ENCODE peak calls at places on chromosome 3, in four cellular contexts. C is GM12878, D is IMR-90, Z is K562. I is an unnamed sample.

GRCh38 chr3:48184299-48184698 is 3.9 kb downstream of the CDC25A start:
- DNase-seq in C (no peak), Z (no peak), D (no peak), I (no peak)

GRCh38 chr3:151462278-151462779 is 1.5 kb upstream of the IGSF10 start:
- DNase-seq in C (no peak), Z (no peak), D (no peak), I (no peak)

GRCh38 chr3:22887664-22888291 is 315.3 kb upstream of the UBE2E2 start:
- DNase-seq in C (no peak), D (peak), Z (no peak), I (peak)

GRCh38 chr3:194139085-194139976 is 3.4 kb downstream of the HES1 start:
- DNase-seq in D (peak), Z (peak), C (no peak), I (peak)

GRCh38 chr3:139846729-139847128 is 88.3 kb upstream of the CLSTN2 start:
- DNase-seq in C (no peak), D (no peak), Z (no peak), I (no peak)

GRCh38 chr3:103306081-103306480 is 871.3 kb downstream of the ZPLD1 start:
- DNase-seq in Z (no peak), D (no peak), C (no peak), I (no peak)

GRCh38 chr3:183253364-183253960 is 409 bp downstream of the B3GNT5 start:
- DNase-seq in Z (peak), C (no peak), D (peak), I (peak)

GRCh38 chr3:194615221-194615620 is 18.0 kb downstream of the TMEM44 start:
- DNase-seq in Z (no peak), D (peak), C (no peak), I (no peak)

GRCh38 chr3:132079150-132079549 is 44.3 kb upstream of the CPNE4 start:
- DNase-seq in C (no peak), Z (no peak), D (peak), I (no peak)

GRCh38 chr3:149368850-149369497 is 8.5 kb downstream of the TM4SF1 start:
- DNase-seq in D (no peak), C (no peak), Z (no peak), I (peak)

GRCh38 chr3:188553569-188553968 is 399.6 kb downstream of the LPP start:
- DNase-seq in Z (no peak), D (no peak), C (no peak), I (no peak)

GRCh38 chr3:17033516-17034168 is 148.9 kb downstream of the PLCL2 start:
- DNase-seq in Z (no peak), C (no peak), D (peak), I (no peak)

GRCh38 chr3:140128217-140129137 is 193.5 kb downstream of the CLSTN2 start:
- DNase-seq in D (peak), C (no peak), Z (peak), I (peak)

GRCh38 chr3:150469031-150469930 is 61.2 kb downstream of the TSC22D2 start:
- DNase-seq in D (peak), Z (peak), C (no peak), I (peak)

GRCh38 chr3:112847692-112848091 is 1.0 kb upstream of the CD200R1L start:
- DNase-seq in D (no peak), Z (no peak), C (no peak), I (no peak)

GRCh38 chr3:17969985-17970568 is 227.6 kb upstream of the TBC1D5 start:
- DNase-seq in D (no peak), C (no peak), Z (no peak), I (no peak)

DNA sequence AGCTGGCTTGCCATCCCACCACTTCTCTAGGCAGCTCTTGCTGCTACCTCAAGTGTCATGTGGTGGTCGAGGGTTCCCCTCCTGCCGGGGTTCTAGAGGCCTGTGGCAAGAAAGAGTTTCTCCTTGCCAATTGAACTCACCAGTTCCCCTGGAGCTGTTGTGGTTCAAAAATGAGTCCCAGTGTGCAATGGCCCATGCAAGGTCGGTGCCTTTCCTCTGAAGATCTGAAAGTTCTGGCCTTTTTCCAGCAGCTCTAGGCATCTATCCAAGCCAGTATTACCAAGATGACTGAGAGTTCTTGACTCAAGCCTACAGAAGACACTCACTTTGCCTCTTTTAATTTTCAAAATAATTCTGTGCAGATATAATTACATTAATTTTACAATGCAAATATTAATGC is 163.6 kb downstream of the KCNMB2 start:
- DNase-seq in Z (no peak), C (no peak), D (no peak), I (no peak)
- TF ChIP-seq FOS in Z (no peak), C (no peak), D (no peak), I (no peak)

DNA sequence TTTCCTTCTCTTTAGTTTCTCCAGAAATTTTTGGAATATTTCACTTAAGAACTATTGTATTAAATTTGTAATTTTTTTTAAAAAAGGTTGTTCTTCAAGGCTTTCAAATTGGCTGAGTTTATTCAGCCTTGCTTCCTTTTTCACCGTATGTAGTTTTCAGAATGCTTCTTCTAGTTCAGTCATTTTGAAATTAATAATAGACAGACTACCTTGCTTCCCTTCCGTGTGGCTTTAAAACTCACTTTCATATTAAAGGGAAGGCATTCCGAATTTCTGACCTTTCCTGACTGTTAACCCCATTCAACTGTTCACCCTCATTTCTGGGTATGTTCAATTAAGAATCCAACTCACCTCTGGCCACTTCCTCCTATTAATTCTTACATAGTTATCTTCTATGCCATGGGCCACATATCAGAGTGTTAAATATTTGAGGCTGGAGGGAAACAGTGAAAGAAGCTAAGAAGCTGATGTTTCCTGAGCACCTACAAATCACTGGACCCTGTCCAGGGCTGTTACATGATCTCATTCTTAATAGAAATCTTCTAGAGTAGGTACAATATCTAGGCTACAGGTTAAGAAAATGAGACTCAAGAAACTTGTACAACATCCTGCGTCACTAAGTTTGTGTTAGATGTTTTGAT is 237.5 kb downstream of the P3H2 start:
- DNase-seq in D (no peak), C (no peak), Z (no peak), I (no peak)
- TF ChIP-seq FOS in D (no peak), C (no peak), Z (no peak), I (no peak)

DNA sequence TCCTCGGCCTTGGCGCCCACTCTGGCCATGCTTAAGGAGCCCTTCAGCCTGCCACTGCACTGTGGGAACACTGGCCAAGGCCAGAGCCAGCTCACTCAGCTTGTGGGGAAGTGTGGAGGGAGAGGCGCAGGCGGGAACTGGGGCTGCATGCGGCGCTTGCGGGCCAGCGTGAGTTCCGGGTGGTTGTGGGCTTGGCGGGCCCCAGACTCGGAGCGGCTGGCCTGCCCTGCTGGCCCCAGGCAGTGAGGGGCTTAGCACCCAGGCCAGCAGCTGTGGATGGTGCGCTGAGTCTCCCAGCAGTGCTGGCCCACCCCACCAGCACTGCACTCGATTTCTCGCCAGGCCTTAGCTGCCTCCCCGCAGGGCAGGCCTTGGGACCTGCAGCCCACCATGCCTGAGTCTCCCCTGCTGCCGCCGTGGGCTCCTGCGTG is 13.1 kb upstream of the UBP1 start:
- DNase-seq in D (no peak), C (no peak), Z (no peak), I (no peak)
- TF ChIP-seq FOS in D (no peak), C (no peak), Z (no peak), I (no peak)

GRCh38 chr3:88005066-88005465 is 53.7 kb downstream of the CGGBP1 start:
- DNase-seq in C (no peak), D (peak), Z (peak), I (peak)

GRCh38 chr3:88002448-88002847 is 56.4 kb downstream of the CGGBP1 start:
- DNase-seq in C (no peak), D (no peak), Z (no peak), I (no peak)

GRCh38 chr3:87997966-87998365 is 60.8 kb downstream of the CGGBP1 start:
- DNase-seq in Z (no peak), D (no peak), C (no peak), I (no peak)

GRCh38 chr3:88000853-88001252 is 58.0 kb downstream of the CGGBP1 start:
- DNase-seq in Z (no peak), D (no peak), C (no peak), I (peak)

GRCh38 chr3:88003115-88003755 is 55.6 kb downstream of the CGGBP1 start:
- DNase-seq in D (peak), Z (peak), C (no peak), I (peak)
- TF ChIP-seq FOS in D (no peak), Z (no peak), C (no peak), I (peak)

GRCh38 chr3:53721187-53721946 is 124.9 kb downstream of the CHDH start:
- DNase-seq in C (no peak), Z (no peak), D (peak), I (no peak)
- TF ChIP-seq FOS in C (no peak), Z (no peak), D (no peak), I (no peak)

DNA sequence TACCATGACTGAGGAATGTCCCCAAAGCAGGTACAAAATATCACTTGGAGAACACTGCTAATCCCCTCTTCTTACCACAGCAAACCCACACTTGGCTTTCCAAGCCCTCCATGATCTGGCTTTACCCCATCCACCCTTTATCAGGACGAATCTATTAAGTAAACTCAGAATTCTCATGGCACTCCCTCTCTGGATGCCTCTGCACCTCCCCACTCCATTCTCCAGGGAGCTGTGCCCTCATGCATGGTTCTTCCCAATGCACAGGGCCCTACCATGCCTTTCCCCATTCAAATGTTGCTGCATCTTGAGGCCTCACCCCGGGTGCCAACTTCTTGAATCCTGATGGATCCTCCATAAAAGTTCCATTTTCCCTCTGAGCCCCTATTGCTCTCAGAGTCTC is 2.3 kb downstream of the LYZL4 start:
- DNase-seq in D (no peak), Z (no peak), C (no peak), I (no peak)
- TF ChIP-seq FOS in D (no peak), Z (no peak), C (no peak), I (no peak)